ENCODE peak calls at places on chromosomes 4 and X, in four cellular contexts. F, T, N and K are unnamed samples.

GRCh38 chrX:121581885-121582284 is 534.5 kb downstream of the GLUD2 start:
- DNase-seq in F (no peak), T (peak), N (peak), K (no peak)

GRCh38 chr4:83644677-83645639 is 109.0 kb downstream of the GPAT3 start:
- DNase-seq in T (peak), F (no peak), N (peak), K (no peak)

GRCh38 chr4:147354994-147355393 is 125.9 kb upstream of the EDNRA start:
- DNase-seq in N (no peak), F (no peak), T (no peak), K (no peak)

GRCh38 chrX:139720136-139720535 is 12.2 kb upstream of the MCF2 start:
- DNase-seq in T (no peak), N (peak), F (no peak), K (no peak)

GRCh38 chrX:48792219-48792618 is 5.8 kb downstream of the GATA1 start:
- DNase-seq in F (no peak), N (no peak), T (no peak), K (no peak)

GRCh38 chr4:183729430-183730328 is 70.6 kb downstream of the TRAPPC11 start:
- DNase-seq in N (no peak), T (no peak), F (no peak), K (no peak)

GRCh38 chrX:67780694-67781109 is 236.9 kb downstream of the AR start:
- DNase-seq in T (peak), N (no peak), F (no peak), K (no peak)

GRCh38 chrX:1581132-1581531 is 10.3 kb upstream of the AKAP17A start:
- DNase-seq in F (no peak), T (peak), N (no peak), K (no peak)

GRCh38 chrX:56804867-56805266 is 75.8 kb downstream of the NBDY start:
- DNase-seq in T (no peak), F (no peak), N (no peak), K (no peak)

GRCh38 chr4:683982-684571 is 4.9 kb downstream of the SLC49A3 start:
- DNase-seq in F (no peak), N (peak), T (peak), K (no peak)

GRCh38 chrX:69195810-69196209 is 30.6 kb upstream of the PJA1 start:
- DNase-seq in N (no peak), T (no peak), F (no peak), K (no peak)

GRCh38 chrX:78104447-78105176 is 564 bp downstream of the PGK1 start:
- DNase-seq in T (peak), N (peak), F (no peak), K (no peak)

GRCh38 chr4:123821861-123822260 is 425.3 kb downstream of the SPRY1 start:
- DNase-seq in F (no peak), N (no peak), T (no peak), K (no peak)

GRCh38 chr4:20462426-20463175 is 210.9 kb downstream of the SLIT2 start:
- DNase-seq in T (no peak), N (no peak), F (no peak), K (no peak)

GRCh38 chr4:138232364-138232763 is 9.8 kb downstream of the SLC7A11 start:
- DNase-seq in N (no peak), T (no peak), F (no peak), K (no peak)

GRCh38 chr4:15373363-15373762 is 54.5 kb upstream of the C1QTNF7 start:
- DNase-seq in T (no peak), N (no peak), F (no peak), K (no peak)

GRCh38 chrX:145923376-145923775 is 105.7 kb downstream of the SLITRK2 start:
- DNase-seq in F (no peak), T (no peak), N (peak), K (no peak)

GRCh38 chr4:27318740-27319139 is 458.1 kb downstream of the STIM2 start:
- DNase-seq in F (no peak), N (peak), T (peak), K (no peak)

GRCh38 chrX:110491846-110492620 is 133.4 kb downstream of the RTL9 start:
- DNase-seq in F (no peak), T (no peak), N (no peak), K (no peak)

GRCh38 chrX:100368167-100368566 is 41.9 kb downstream of the PCDH19 start:
- DNase-seq in N (peak), F (no peak), T (peak), K (no peak)

GRCh38 chr4:37970702-37971101 is 10.5 kb downstream of the PTTG2 start:
- DNase-seq in N (no peak), F (peak), T (peak), K (no peak)

GRCh38 chrX:95076449-95076848 is 1402.4 kb downstream of the FAM133A start:
- DNase-seq in N (peak), T (peak), F (no peak), K (no peak)

GRCh38 chrX:136711147-136711546 is 63.2 kb downstream of the CD40LG start:
- DNase-seq in F (no peak), T (peak), N (peak), K (no peak)

GRCh38 chr4:102627831-102628523 is 126.8 kb downstream of the NFKB1 start:
- DNase-seq in T (peak), F (no peak), N (no peak), K (no peak)

GRCh38 chr4:108204518-108204917 is 35.8 kb upstream of the LEF1 start:
- DNase-seq in T (no peak), F (no peak), N (no peak), K (no peak)

GRCh38 chr4:7649741-7650531 is 215.2 kb upstream of the PSAPL1 start:
- DNase-seq in T (peak), F (no peak), N (no peak), K (no peak)

GRCh38 chrX:151790421-151791160 is 56.0 kb downstream of the CNGA2 start:
- DNase-seq in T (no peak), F (no peak), N (no peak), K (no peak)

GRCh38 chrX:74537011-74537390 is 77.4 kb downstream of the RLIM start:
- DNase-seq in T (no peak), N (no peak), F (no peak), K (no peak)

GRCh38 chr4:123588631-123589223 is 192.1 kb downstream of the SPRY1 start:
- DNase-seq in T (peak), N (no peak), F (no peak), K (no peak)

GRCh38 chr4:5772528-5773270 is 61.7 kb downstream of the EVC start:
- DNase-seq in N (no peak), T (no peak), F (no peak), K (no peak)

GRCh38 chr4:118753685-118754084 is 68.5 kb downstream of the METTL14 start:
- DNase-seq in F (no peak), T (no peak), N (no peak), K (no peak)

GRCh38 chrX:41445171-41445570 is 2.0 kb upstream of the NYX start:
- DNase-seq in T (no peak), N (no peak), F (no peak), K (no peak)

GRCh38 chr4:2691952-2692435 is 64.1 kb downstream of the TNIP2 start:
- DNase-seq in N (no peak), T (no peak), F (no peak), K (no peak)

GRCh38 chr4:153096344-153096743 is 107.9 kb upstream of the TRIM2 start:
- DNase-seq in N (no peak), T (no peak), F (no peak), K (no peak)

GRCh38 chrX:48918644-48919340 is at the start of gene PIM2:
- DNase-seq in T (peak), N (peak), F (peak), K (peak)

GRCh38 chrX:148854351-148854750 is 353.9 kb downstream of the AFF2 start:
- DNase-seq in F (no peak), T (no peak), N (no peak), K (no peak)

GRCh38 chrX:82412851-82413250 is 1095.2 kb upstream of the POU3F4 start:
- DNase-seq in N (peak), T (no peak), F (no peak), K (no peak)

GRCh38 chrX:1389181-1389992 is 2.5 kb downstream of the SLC25A6 start:
- DNase-seq in F (peak), N (no peak), T (no peak), K (no peak)

GRCh38 chrX:17414839-17415238 is 39.8 kb downstream of the NHS start:
- DNase-seq in T (no peak), N (peak), F (no peak), K (no peak)

GRCh38 chrX:9340619-9341304 is 124.1 kb upstream of the TBL1X start:
- DNase-seq in N (peak), F (no peak), T (no peak), K (no peak)

GRCh38 chrX:9339603-9340569 is 125.0 kb upstream of the TBL1X start:
- DNase-seq in F (no peak), N (no peak), T (no peak), K (no peak)

GRCh38 chrX:9343971-9344370 is 120.9 kb upstream of the TBL1X start:
- DNase-seq in T (no peak), F (no peak), N (no peak), K (no peak)

GRCh38 chrX:9342581-9343051 is 122.2 kb upstream of the TBL1X start:
- DNase-seq in F (peak), N (peak), T (peak), K (peak)

DNA sequence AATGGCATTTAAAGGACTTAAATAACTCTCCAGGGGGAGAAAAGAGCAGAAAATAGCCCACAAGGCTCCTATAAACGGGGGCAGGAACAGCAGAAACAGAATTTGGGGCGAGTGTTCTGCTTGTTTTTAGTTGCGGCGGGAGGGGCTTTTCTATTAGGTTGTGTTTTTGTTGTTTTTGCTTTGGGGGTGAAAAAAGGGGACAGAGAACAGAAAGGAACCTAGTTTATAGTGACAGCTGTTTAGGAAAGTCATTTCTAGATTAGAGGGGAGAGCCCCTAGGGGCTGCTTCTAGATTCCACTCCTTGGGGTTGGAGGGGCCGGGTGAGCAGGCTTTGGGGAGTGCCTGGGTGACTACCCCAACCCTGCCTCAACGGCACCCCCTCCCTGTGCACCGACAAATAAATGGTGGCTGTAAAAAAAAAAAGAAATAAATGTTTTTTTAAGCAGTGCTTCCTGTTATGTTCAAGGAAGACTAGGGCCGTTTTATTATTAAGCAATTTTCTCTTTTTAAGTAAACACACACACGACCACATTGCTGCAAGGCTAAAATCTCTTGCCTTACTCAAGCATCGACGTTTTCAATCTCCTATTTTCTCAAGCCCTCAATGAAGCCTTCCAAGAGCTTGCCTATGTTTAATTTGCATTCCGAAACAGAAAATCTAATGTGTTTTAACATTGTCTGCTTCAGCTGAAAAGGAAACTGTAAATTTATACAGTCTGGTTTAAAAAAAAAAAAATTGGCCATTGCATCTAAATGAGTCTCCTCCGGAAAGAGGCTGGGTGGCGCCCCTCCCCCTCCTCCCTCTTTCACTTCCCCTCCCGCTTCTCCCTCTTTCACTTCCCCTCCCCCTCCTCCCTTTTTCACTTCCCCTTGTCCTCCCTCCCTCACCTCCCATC is 123.3 kb upstream of the TBL1X start:
- DNase-seq in T (peak), F (peak), N (peak), K (no peak)
- TF ChIP-seq CTCF in T (no peak), F (no peak), N (no peak), K (no peak)

GRCh38 chrX:104310084-104310483 is 55.4 kb upstream of the ESX1 start:
- DNase-seq in N (no peak), T (peak), F (no peak), K (no peak)

GRCh38 chrX:104310657-104311056 is 55.9 kb upstream of the ESX1 start:
- DNase-seq in F (no peak), N (no peak), T (no peak), K (no peak)

GRCh38 chrX:104307341-104307740 is 52.6 kb upstream of the ESX1 start:
- DNase-seq in F (no peak), T (no peak), N (no peak), K (no peak)

GRCh38 chrX:104306180-104306579 is 51.4 kb upstream of the ESX1 start:
- DNase-seq in N (no peak), T (no peak), F (no peak), K (no peak)

GRCh38 chrX:104309169-104309568 is 54.4 kb upstream of the ESX1 start:
- DNase-seq in N (peak), F (no peak), T (no peak), K (no peak)
- TF ChIP-seq CTCF in N (peak), F (no peak), T (no peak), K (peak)

DNA sequence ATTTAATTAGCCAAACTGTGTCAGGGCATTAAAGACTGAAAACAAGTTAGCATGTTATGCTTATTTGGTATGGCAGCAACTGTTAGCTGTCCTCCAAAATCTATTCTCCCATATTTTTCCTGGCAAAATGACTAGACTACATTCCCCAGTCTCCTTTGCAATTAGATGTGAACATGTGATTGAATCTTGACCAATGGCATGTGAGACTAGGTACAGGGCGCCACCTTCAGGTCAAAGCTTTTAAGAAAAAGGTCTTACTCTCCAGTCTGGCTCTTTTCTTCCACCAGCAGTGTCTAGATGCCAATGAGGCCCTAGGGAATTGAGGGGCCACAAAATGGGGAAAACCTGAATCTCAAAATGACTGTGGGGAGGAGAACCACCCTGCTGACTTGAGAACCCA is 408.2 kb downstream of the SMARCA1 start:
- DNase-seq in T (peak), F (no peak), N (peak), K (no peak)
- TF ChIP-seq CTCF in T (peak), F (no peak), N (peak), K (peak)

GRCh38 chr4:87499415-87500106 is 29.6 kb downstream of the SPARCL1 start:
- DNase-seq in N (no peak), F (no peak), T (no peak), K (no peak)

GRCh38 chr4:87497586-87497985 is 31.6 kb downstream of the SPARCL1 start:
- DNase-seq in T (no peak), F (no peak), N (no peak), K (no peak)

GRCh38 chr4:87500107-87500462 is 29.1 kb downstream of the SPARCL1 start:
- DNase-seq in F (no peak), N (no peak), T (no peak), K (no peak)

GRCh38 chr4:87498446-87498900 is 30.7 kb downstream of the SPARCL1 start:
- DNase-seq in F (no peak), N (no peak), T (no peak), K (no peak)

GRCh38 chr4:87497141-87497540 is 32.0 kb downstream of the SPARCL1 start:
- DNase-seq in T (peak), N (peak), F (no peak), K (no peak)
- TF ChIP-seq CTCF in T (peak), N (peak), F (no peak), K (peak)

GRCh38 chrX:12753366-12753765 is 37.8 kb upstream of the PRPS2 start:
- DNase-seq in T (no peak), F (no peak), N (no peak), K (no peak)
- TF ChIP-seq CTCF in T (no peak), F (no peak), N (no peak), K (no peak)